ENCODE peak calls at places on chromosomes 3 and 15, in seven cellular contexts. U is T-helper 17 cell; B is GM23338; D is right lobe of liver; I is activated CD8-positive, alpha-beta memory T cell treated with anti-CD3 and anti-CD28 coated beads, Interleukin-2, amount 10 ng/mL, durations not matched to agents 7 days and 5 days; M is lower lobe of right lung; L is left cardiac atrium. Q is an unnamed sample.

GRCh38 chr3:15056676-15057404 is 8.3 kb downstream of the MRPS25 start:
- ATAC-seq in U (no peak), B (peak), D (no peak), I (no peak), M (no peak), L (no peak), Q (no peak)

GRCh38 chr3:113535898-113536297 is 3.5 kb downstream of the SIDT1 start:
- ATAC-seq in U (no peak), B (peak), D (no peak), I (no peak), M (no peak), L (no peak), Q (no peak)

GRCh38 chr3:67610458-67610857 is 44.0 kb downstream of the SUCLG2 start:
- ATAC-seq in U (no peak), B (no peak), D (peak), I (no peak), M (no peak), L (no peak), Q (no peak)

GRCh38 chr3:156620901-156621300 is 53.5 kb upstream of the TIPARP start:
- ATAC-seq in U (no peak), B (no peak), D (no peak), I (no peak), M (no peak), L (no peak), Q (no peak)

GRCh38 chr15:88769161-88769971 is 33.9 kb upstream of the ACAN start:
- ATAC-seq in U (no peak), B (peak), D (no peak), I (no peak), M (no peak), L (no peak), Q (no peak)

GRCh38 chr15:70096215-70096974 is 1.3 kb downstream of the TLE3 start:
- ATAC-seq in U (no peak), B (peak), D (no peak), I (no peak), M (no peak), L (no peak), Q (no peak)

GRCh38 chr15:40310001-40310959 is 2.5 kb upstream of the PLCB2 start:
- ATAC-seq in U (no peak), B (peak), D (peak), I (no peak), M (peak), L (peak), Q (peak)

GRCh38 chr3:43759297-43759782 is 68.6 kb downstream of the ABHD5 start:
- ATAC-seq in U (no peak), B (peak), D (peak), I (no peak), M (peak), L (peak), Q (peak)

GRCh38 chr3:189324538-189325138 is 152.9 kb downstream of the TPRG1 start:
- ATAC-seq in U (peak), B (no peak), D (peak), I (peak), M (peak), L (peak), Q (peak)

GRCh38 chr15:67290319-67290718 is 35.7 kb downstream of the IQCH start:
- ATAC-seq in U (no peak), B (no peak), D (no peak), I (no peak), M (no peak), L (no peak), Q (no peak)

GRCh38 chr3:85007195-85008094 is 48.7 kb downstream of the CADM2 start:
- ATAC-seq in U (no peak), B (no peak), D (peak), I (no peak), M (peak), L (no peak), Q (no peak)

GRCh38 chr3:123951522-123952447 is 9.2 kb downstream of the CCDC14 start:
- ATAC-seq in U (no peak), B (no peak), D (no peak), I (no peak), M (peak), L (no peak), Q (no peak)

GRCh38 chr3:178205750-178206149 is 330.5 kb upstream of the KCNMB2 start:
- ATAC-seq in U (no peak), B (no peak), D (no peak), I (no peak), M (no peak), L (no peak), Q (no peak)

GRCh38 chr3:186998937-186999368 is 68.6 kb downstream of the ST6GAL1 start:
- ATAC-seq in U (no peak), B (peak), D (no peak), I (no peak), M (no peak), L (no peak), Q (no peak)

GRCh38 chr15:98883504-98883903 is 124.1 kb downstream of the PGPEP1L start:
- ATAC-seq in U (no peak), B (no peak), D (no peak), I (no peak), M (no peak), L (peak), Q (no peak)

GRCh38 chr3:73415118-73415517 is 209.6 kb downstream of the PDZRN3 start:
- ATAC-seq in U (no peak), B (no peak), D (no peak), I (no peak), M (no peak), L (no peak), Q (no peak)

GRCh38 chr3:86948840-86949239 is 42.1 kb downstream of the VGLL3 start:
- ATAC-seq in U (no peak), B (no peak), D (no peak), I (no peak), M (no peak), L (peak), Q (peak)

GRCh38 chr15:87877114-87877810 is 379.3 kb downstream of the NTRK3 start:
- ATAC-seq in U (no peak), B (no peak), D (peak), I (no peak), M (no peak), L (peak), Q (no peak)

GRCh38 chr15:50764331-50765201 is 940 bp downstream of the SPPL2A start:
- ATAC-seq in U (peak), B (no peak), D (peak), I (peak), M (no peak), L (peak), Q (peak)

GRCh38 chr3:120908030-120908802 is at the start of gene STXBP5L:
- ATAC-seq in U (peak), B (peak), D (peak), I (peak), M (peak), L (peak), Q (peak)

GRCh38 chr3:119604878-119605277 is 7.2 kb downstream of the PLA1A start:
- ATAC-seq in U (peak), B (no peak), D (no peak), I (no peak), M (no peak), L (no peak), Q (no peak)

GRCh38 chr3:43621406-43621973 is 321 bp downstream of the ANO10 start:
- ATAC-seq in U (no peak), B (peak), D (no peak), I (no peak), M (peak), L (peak), Q (no peak)

GRCh38 chr15:58622877-58623276 is 126.6 kb downstream of the ADAM10 start:
- ATAC-seq in U (no peak), B (no peak), D (no peak), I (no peak), M (no peak), L (no peak), Q (no peak)

GRCh38 chr15:74995779-74996765 is 709 bp downstream of the SCAMP5 start:
- ATAC-seq in U (no peak), B (peak), D (no peak), I (no peak), M (no peak), L (peak), Q (peak)

GRCh38 chr3:47421741-47422649 is 41.2 kb downstream of the PTPN23 start:
- ATAC-seq in U (no peak), B (peak), D (peak), I (no peak), M (peak), L (peak), Q (peak)

GRCh38 chr15:91873133-91873526 is 19.6 kb downstream of the SLCO3A1 start:
- ATAC-seq in U (no peak), B (no peak), D (no peak), I (no peak), M (peak), L (no peak), Q (no peak)

GRCh38 chr3:140910860-140911259 is 30.8 kb upstream of the SLC25A36 start:
- ATAC-seq in U (no peak), B (peak), D (no peak), I (no peak), M (no peak), L (peak), Q (no peak)

GRCh38 chr3:179164857-179165256 is 16.7 kb downstream of the PIK3CA start:
- ATAC-seq in U (no peak), B (no peak), D (no peak), I (no peak), M (no peak), L (no peak), Q (no peak)